ENCODE peak calls at places on chromosomes 6 and 20, in eight cellular contexts. B is H4; O is NCI-H69; F is B cell; Y is stimulated activated CD4-positive, alpha-beta T cell treated with anti-CD3 and anti-CD28 coated beads, Interleukin-15, amount 100 ng/mL, for 1 hour; L is stimulated activated naive CD8-positive, alpha-beta T cell treated with anti-CD3 and anti-CD28 coated beads, Interleukin-15, Interleukin-2, amounts not matched to agents 100 U/mL and 50 U/mL, for 24 hours; I is omental fat pad; H is stimulated activated CD8-positive, alpha-beta memory T cell treated with anti-CD3 and anti-CD28 coated beads, Interleukin-12 subunit alpha, Interleukin-12 subunit beta, amount 100 ng/mL, for 4 hours. U is an unnamed sample.

GRCh38 chr6:7052441-7052936 is 55.3 kb upstream of the RREB1 start:
- DNase-seq in F (no peak), B (no peak), I (peak), Y (no peak), H (no peak), O (peak), L (peak), U (peak)

GRCh38 chr6:134636221-134636830 is 313.6 kb downstream of the ALDH8A1 start:
- DNase-seq in F (peak), O (peak), Y (no peak), I (no peak), L (peak), H (no peak), B (no peak), U (no peak)

GRCh38 chr6:151143806-151144205 is 96.0 kb upstream of the AKAP12 start:
- DNase-seq in I (no peak), L (no peak), Y (no peak), H (no peak), B (no peak), O (no peak), F (no peak), U (no peak)

GRCh38 chr6:121651420-121651819 is 216.0 kb downstream of the GJA1 start:
- DNase-seq in F (no peak), B (peak), H (no peak), I (no peak), L (no peak), Y (no peak), O (no peak), U (no peak)

GRCh38 chr6:19905584-19905983 is 68.4 kb downstream of the ID4 start:
- DNase-seq in B (no peak), L (no peak), Y (no peak), I (no peak), H (no peak), F (no peak), O (no peak), U (no peak)

GRCh38 chr6:86154852-86155251 is 512.2 kb upstream of the SYNCRIP start:
- DNase-seq in B (no peak), Y (no peak), H (no peak), L (no peak), I (no peak), F (no peak), O (no peak), U (no peak)

GRCh38 chr6:163579111-163579879 is 164.8 kb downstream of the QKI start:
- DNase-seq in F (no peak), H (no peak), I (no peak), L (no peak), O (peak), Y (no peak), B (no peak), U (no peak)

GRCh38 chr20:43761396-43762340 is 34.9 kb upstream of the GTSF1L start:
- DNase-seq in I (no peak), O (peak), L (no peak), F (no peak), B (no peak), H (no peak), Y (no peak), U (no peak)

GRCh38 chr6:11198663-11199603 is 33.5 kb downstream of the NEDD9 start:
- DNase-seq in Y (no peak), H (no peak), B (no peak), L (no peak), O (no peak), I (no peak), F (no peak), U (no peak)

GRCh38 chr6:27687154-27688013 is 214.5 kb upstream of the ZNF184 start:
- DNase-seq in F (peak), L (peak), O (peak), H (peak), Y (peak), I (peak), B (peak), U (peak)

GRCh38 chr6:157974341-157974894 is 7.2 kb upstream of the SYNJ2 start:
- DNase-seq in H (no peak), L (no peak), B (no peak), I (no peak), Y (no peak), O (no peak), F (no peak), U (no peak)

GRCh38 chr6:169489642-169490408 is 212.0 kb downstream of the WDR27 start:
- DNase-seq in L (no peak), H (no peak), I (no peak), Y (no peak), F (no peak), B (no peak), O (no peak), U (no peak)

GRCh38 chr20:7650481-7650880 is 289.8 kb downstream of the HAO1 start:
- DNase-seq in B (peak), L (no peak), F (no peak), Y (no peak), I (no peak), H (no peak), O (no peak), U (no peak)

GRCh38 chr6:104540743-104541142 is 319.0 kb downstream of the HACE1 start:
- DNase-seq in H (no peak), L (no peak), Y (no peak), I (no peak), O (no peak), F (no peak), B (no peak), U (no peak)

GRCh38 chr20:6101346-6101745 is 21.5 kb downstream of the FERMT1 start:
- DNase-seq in B (no peak), L (no peak), O (no peak), Y (no peak), H (no peak), F (no peak), I (no peak), U (no peak)

GRCh38 chr6:85049282-85049681 is 284.9 kb upstream of the TBX18 start:
- DNase-seq in O (no peak), I (no peak), Y (no peak), B (no peak), F (no peak), L (no peak), H (no peak), U (no peak)

GRCh38 chr6:149896491-149896890 is 1.4 kb downstream of the RAET1E start:
- DNase-seq in Y (no peak), O (no peak), B (peak), H (no peak), I (no peak), L (no peak), F (no peak), U (no peak)

GRCh38 chr6:5457983-5458683 is 196.8 kb downstream of the FARS2 start:
- DNase-seq in I (no peak), O (peak), L (no peak), Y (no peak), F (no peak), H (no peak), B (no peak), U (no peak)

GRCh38 chr20:32527447-32528055 is 57.6 kb downstream of the NOL4L start:
- DNase-seq in I (no peak), L (peak), F (no peak), Y (no peak), B (no peak), H (no peak), O (peak), U (no peak)

GRCh38 chr6:45293306-45293705 is 34.8 kb upstream of the RUNX2 start:
- DNase-seq in F (no peak), I (no peak), O (no peak), L (no peak), Y (no peak), B (no peak), H (no peak), U (no peak)

GRCh38 chr6:157715766-157716171 is 107.3 kb upstream of the SNX9 start:
- DNase-seq in O (no peak), B (peak), F (no peak), I (peak), H (no peak), Y (no peak), L (no peak), U (peak)

GRCh38 chr20:53707341-53708102 is 113.9 kb upstream of the ZNF217 start:
- DNase-seq in F (no peak), I (no peak), H (no peak), O (no peak), L (no peak), Y (no peak), B (no peak), U (no peak)

GRCh38 chr6:37029249-37029959 is 23.9 kb downstream of the FGD2 start:
- DNase-seq in H (no peak), L (peak), B (peak), F (peak), Y (no peak), O (peak), I (no peak), U (no peak)

GRCh38 chr6:68186870-68187269 is 448.2 kb upstream of the ADGRB3 start:
- DNase-seq in I (no peak), L (no peak), B (no peak), O (no peak), Y (no peak), H (no peak), F (no peak), U (no peak)

GRCh38 chr20:57265649-57266250 is 691 bp downstream of the BMP7 start:
- DNase-seq in H (no peak), O (peak), Y (no peak), B (no peak), I (no peak), L (no peak), F (no peak), U (no peak)

GRCh38 chr6:132118144-132118543 is 167.0 kb upstream of the CCN2 start:
- DNase-seq in F (no peak), O (no peak), L (no peak), B (no peak), I (no peak), Y (no peak), H (no peak), U (no peak)

GRCh38 chr6:92541457-92542060 is 877.8 kb downstream of the EPHA7 start:
- DNase-seq in B (no peak), L (no peak), Y (no peak), I (no peak), H (no peak), O (no peak), F (no peak), U (no peak)

GRCh38 chr20:35901678-35902544 is 52.4 kb downstream of the SCAND1 start:
- DNase-seq in I (no peak), B (peak), L (no peak), O (no peak), Y (no peak), F (no peak), H (no peak), U (no peak)

GRCh38 chr6:43444036-43444435 is 11.3 kb downstream of the DLK2 start:
- DNase-seq in H (no peak), O (no peak), L (no peak), Y (no peak), F (no peak), B (no peak), I (no peak), U (no peak)

GRCh38 chr6:154528286-154528915 is 17.9 kb upstream of the CNKSR3 start:
- DNase-seq in Y (no peak), F (no peak), L (no peak), H (no peak), B (no peak), I (no peak), O (no peak), U (no peak)

GRCh38 chr6:143260857-143261256 is 189.6 kb downstream of the ADAT2 start:
- DNase-seq in B (peak), L (no peak), Y (no peak), I (no peak), F (no peak), H (no peak), O (no peak), U (no peak)

GRCh38 chr6:158756977-158757752 is 62.0 kb downstream of the EZR start:
- DNase-seq in O (no peak), F (no peak), Y (no peak), B (no peak), L (no peak), H (no peak), I (no peak), U (no peak)

GRCh38 chr6:168037242-168037641 is 39.8 kb downstream of the KIF25 start:
- DNase-seq in L (no peak), B (no peak), I (no peak), H (no peak), O (no peak), F (no peak), Y (no peak), U (no peak)

GRCh38 chr20:41618807-41619294 is 674 bp upstream of the CHD6 start:
- DNase-seq in H (no peak), Y (no peak), L (no peak), O (peak), B (no peak), F (no peak), I (no peak), U (no peak)

GRCh38 chr20:52150440-52151258 is 40.9 kb downstream of the ZFP64 start:
- DNase-seq in I (no peak), F (no peak), B (peak), H (no peak), L (peak), Y (no peak), O (peak), U (no peak)

GRCh38 chr20:53559816-53560215 is 33.8 kb downstream of the ZNF217 start:
- DNase-seq in B (no peak), L (no peak), H (no peak), F (no peak), O (no peak), I (no peak), Y (no peak), U (no peak)

GRCh38 chr6:33521790-33522091 is 58.3 kb downstream of the BAK1 start:
- DNase-seq in O (peak), H (no peak), F (no peak), B (no peak), L (no peak), I (no peak), Y (no peak), U (no peak)

U was measured in tibial nerve.